ENCODE peak calls at places on chromosome 16, in seven cellular contexts. One of them, this sample, is unnamed.

GRCh38 chr16:87435399-87436224 is 43.5 kb downstream of the MAP1LC3B start:
- DNase-seq in erythroblast: no peak
- DNase-seq in ovary: no peak
- DNase-seq in body of pancreas: peak
- DNase-seq in lower leg skin: no peak
- DNase-seq in spleen: no peak
- DNase-seq in A549: no peak
- DNase-seq in this sample: peak

GRCh38 chr16:73285336-73285735 is 237.4 kb upstream of the ZFHX3 start:
- DNase-seq in erythroblast: no peak
- DNase-seq in ovary: no peak
- DNase-seq in body of pancreas: no peak
- DNase-seq in lower leg skin: no peak
- DNase-seq in spleen: no peak
- DNase-seq in A549: no peak
- DNase-seq in this sample: no peak

GRCh38 chr16:53121666-53122065 is 66.9 kb downstream of the CHD9 start:
- DNase-seq in erythroblast: no peak
- DNase-seq in ovary: no peak
- DNase-seq in body of pancreas: no peak
- DNase-seq in lower leg skin: no peak
- DNase-seq in spleen: no peak
- DNase-seq in A549: no peak
- DNase-seq in this sample: no peak

GRCh38 chr16:73206306-73206705 is 158.4 kb upstream of the ZFHX3 start:
- DNase-seq in erythroblast: no peak
- DNase-seq in ovary: no peak
- DNase-seq in body of pancreas: no peak
- DNase-seq in lower leg skin: no peak
- DNase-seq in spleen: no peak
- DNase-seq in A549: no peak
- DNase-seq in this sample: no peak

GRCh38 chr16:1323296-1324239 is 9.9 kb upstream of the BAIAP3 start:
- DNase-seq in erythroblast: no peak
- DNase-seq in ovary: no peak
- DNase-seq in body of pancreas: no peak
- DNase-seq in lower leg skin: no peak
- DNase-seq in spleen: no peak
- DNase-seq in A549: no peak
- DNase-seq in this sample: no peak

GRCh38 chr16:27973678-27974077 is 89.8 kb downstream of the GSG1L start:
- DNase-seq in erythroblast: no peak
- DNase-seq in ovary: no peak
- DNase-seq in body of pancreas: no peak
- DNase-seq in lower leg skin: no peak
- DNase-seq in spleen: peak
- DNase-seq in A549: no peak
- DNase-seq in this sample: peak

GRCh38 chr16:17416461-17417221 is 54.1 kb downstream of the XYLT1 start:
- DNase-seq in erythroblast: no peak
- DNase-seq in ovary: no peak
- DNase-seq in body of pancreas: peak
- DNase-seq in lower leg skin: peak
- DNase-seq in spleen: peak
- DNase-seq in A549: no peak
- DNase-seq in this sample: no peak

GRCh38 chr16:27334874-27335273 is 21.1 kb downstream of the IL4R start:
- DNase-seq in erythroblast: no peak
- DNase-seq in ovary: no peak
- DNase-seq in body of pancreas: no peak
- DNase-seq in lower leg skin: no peak
- DNase-seq in spleen: no peak
- DNase-seq in A549: no peak
- DNase-seq in this sample: no peak

GRCh38 chr16:24848065-24848464 is 2.3 kb downstream of the SLC5A11 start:
- DNase-seq in erythroblast: no peak
- DNase-seq in ovary: no peak
- DNase-seq in body of pancreas: no peak
- DNase-seq in lower leg skin: no peak
- DNase-seq in spleen: no peak
- DNase-seq in A549: no peak
- DNase-seq in this sample: no peak

GRCh38 chr16:17983114-17983513 is 353.4 kb downstream of the NPIPA8 start:
- DNase-seq in erythroblast: no peak
- DNase-seq in ovary: no peak
- DNase-seq in body of pancreas: no peak
- DNase-seq in lower leg skin: no peak
- DNase-seq in spleen: no peak
- DNase-seq in A549: no peak
- DNase-seq in this sample: no peak

GRCh38 chr16:80716564-80717139 is 87.7 kb downstream of the CDYL2 start:
- DNase-seq in erythroblast: no peak
- DNase-seq in ovary: no peak
- DNase-seq in body of pancreas: no peak
- DNase-seq in lower leg skin: no peak
- DNase-seq in spleen: no peak
- DNase-seq in A549: no peak
- DNase-seq in this sample: no peak

GRCh38 chr16:66845791-66846221 is 1.6 kb downstream of the CA7 start:
- DNase-seq in erythroblast: no peak
- DNase-seq in ovary: no peak
- DNase-seq in body of pancreas: no peak
- DNase-seq in lower leg skin: no peak
- DNase-seq in spleen: no peak
- DNase-seq in A549: no peak
- DNase-seq in this sample: no peak

GRCh38 chr16:84820771-84821170 is 986 bp downstream of the CRISPLD2 start:
- DNase-seq in erythroblast: no peak
- DNase-seq in ovary: no peak
- DNase-seq in body of pancreas: no peak
- DNase-seq in lower leg skin: no peak
- DNase-seq in spleen: no peak
- DNase-seq in A549: no peak
- DNase-seq in this sample: no peak

GRCh38 chr16:66903544-66904427 is 14.9 kb downstream of the CDH16 start:
- DNase-seq in erythroblast: peak
- DNase-seq in ovary: peak
- DNase-seq in body of pancreas: no peak
- DNase-seq in lower leg skin: no peak
- DNase-seq in spleen: peak
- DNase-seq in A549: peak
- DNase-seq in this sample: no peak

GRCh38 chr16:56356276-56357241 is 68.8 kb downstream of the AMFR start:
- DNase-seq in erythroblast: peak
- DNase-seq in ovary: peak
- DNase-seq in body of pancreas: peak
- DNase-seq in lower leg skin: peak
- DNase-seq in spleen: peak
- DNase-seq in A549: peak
- DNase-seq in this sample: peak

GRCh38 chr16:65117701-65118448 is 4.0 kb downstream of the CDH11 start:
- DNase-seq in erythroblast: peak
- DNase-seq in ovary: peak
- DNase-seq in body of pancreas: peak
- DNase-seq in lower leg skin: peak
- DNase-seq in spleen: no peak
- DNase-seq in A549: peak
- DNase-seq in this sample: no peak

GRCh38 chr16:9047689-9048301 is 43.6 kb upstream of the HAPSTR1 start:
- DNase-seq in erythroblast: peak
- DNase-seq in ovary: peak
- DNase-seq in body of pancreas: peak
- DNase-seq in lower leg skin: peak
- DNase-seq in spleen: peak
- DNase-seq in A549: peak
- DNase-seq in this sample: no peak

DNA sequence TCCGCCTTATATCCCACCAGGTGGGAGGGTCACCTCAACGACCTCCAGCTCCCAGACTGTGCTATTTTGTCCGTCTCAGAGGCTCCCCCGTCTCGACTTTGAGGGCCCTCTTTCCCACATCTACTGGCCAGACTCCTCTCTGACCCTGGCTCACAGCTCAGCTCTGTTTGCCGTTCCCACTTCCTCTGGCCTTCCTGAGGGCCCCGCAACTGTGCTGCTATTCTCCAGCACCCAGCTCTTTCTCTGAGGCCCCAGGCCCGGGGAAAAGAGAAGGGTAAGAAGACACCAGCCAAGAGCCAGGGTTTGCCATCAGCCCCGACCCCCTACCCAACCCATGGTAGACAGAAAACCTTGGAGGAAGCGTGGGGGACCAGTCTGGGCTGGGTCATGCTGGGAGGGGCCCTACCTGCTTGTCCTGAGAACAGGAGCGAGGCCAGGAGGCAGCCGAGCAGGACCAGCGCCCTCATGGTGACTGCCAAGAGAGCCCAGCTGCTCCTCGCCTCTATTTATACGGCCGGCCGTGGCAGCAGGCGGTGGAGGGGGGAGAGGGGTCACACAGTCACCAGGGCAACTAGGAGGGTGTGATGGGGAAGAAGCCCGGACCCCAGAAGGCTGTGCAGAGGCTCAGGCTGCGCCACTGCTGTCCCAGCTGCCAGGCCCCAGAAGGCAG is at the start of gene SRL:
- DNase-seq in erythroblast: no peak
- DNase-seq in ovary: no peak
- DNase-seq in body of pancreas: no peak
- DNase-seq in lower leg skin: no peak
- DNase-seq in spleen: no peak
- DNase-seq in A549: no peak
- DNase-seq in this sample: no peak
- TF ChIP-seq POLR2A in erythroblast: no peak
- TF ChIP-seq POLR2A in ovary: no peak
- TF ChIP-seq POLR2A in body of pancreas: no peak
- TF ChIP-seq POLR2A in lower leg skin: no peak
- TF ChIP-seq POLR2A in spleen: no peak
- TF ChIP-seq POLR2A in A549: no peak
- TF ChIP-seq POLR2A in this sample: no peak

GRCh38 chr16:68417711-68418301 is 30.5 kb downstream of the SMPD3 start:
- DNase-seq in erythroblast: peak
- DNase-seq in ovary: no peak
- DNase-seq in body of pancreas: peak
- DNase-seq in lower leg skin: no peak
- DNase-seq in spleen: peak
- DNase-seq in A549: no peak
- DNase-seq in this sample: no peak
- TF ChIP-seq POLR2A in erythroblast: no peak
- TF ChIP-seq POLR2A in ovary: no peak
- TF ChIP-seq POLR2A in body of pancreas: no peak
- TF ChIP-seq POLR2A in lower leg skin: no peak
- TF ChIP-seq POLR2A in spleen: no peak
- TF ChIP-seq POLR2A in A549: no peak
- TF ChIP-seq POLR2A in this sample: no peak

DNA sequence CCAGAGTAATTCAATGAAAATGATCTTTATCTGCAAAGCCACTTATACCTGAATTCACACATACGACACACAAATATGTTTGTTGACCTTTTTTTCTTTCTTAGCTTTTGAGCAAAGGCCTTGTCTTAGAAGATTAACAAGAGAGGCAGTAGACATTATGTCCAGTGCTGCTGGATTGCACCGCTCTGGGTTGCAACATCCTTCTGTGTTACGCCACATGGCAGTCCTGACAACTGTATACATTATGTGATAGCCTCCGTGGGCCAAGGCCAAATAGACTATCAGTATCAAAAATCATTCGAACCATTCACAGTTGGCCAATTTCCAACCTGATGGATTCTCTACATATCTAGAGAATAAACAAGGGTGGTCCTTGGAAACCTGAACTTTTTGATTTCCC is 173.2 kb upstream of the GOT2 start:
- DNase-seq in erythroblast: no peak
- DNase-seq in ovary: no peak
- DNase-seq in body of pancreas: no peak
- DNase-seq in lower leg skin: no peak
- DNase-seq in spleen: no peak
- DNase-seq in A549: no peak
- DNase-seq in this sample: no peak
- TF ChIP-seq POLR2A in erythroblast: no peak
- TF ChIP-seq POLR2A in ovary: no peak
- TF ChIP-seq POLR2A in body of pancreas: no peak
- TF ChIP-seq POLR2A in lower leg skin: no peak
- TF ChIP-seq POLR2A in spleen: no peak
- TF ChIP-seq POLR2A in A549: no peak
- TF ChIP-seq POLR2A in this sample: no peak

GRCh38 chr16:2529961-2530628 is 1.1 kb downstream of the CEMP1 start:
- DNase-seq in erythroblast: no peak
- DNase-seq in ovary: no peak
- DNase-seq in body of pancreas: no peak
- DNase-seq in lower leg skin: no peak
- DNase-seq in spleen: peak
- DNase-seq in A549: no peak
- DNase-seq in this sample: no peak
- TF ChIP-seq POLR2A in erythroblast: no peak
- TF ChIP-seq POLR2A in ovary: no peak
- TF ChIP-seq POLR2A in body of pancreas: no peak
- TF ChIP-seq POLR2A in lower leg skin: no peak
- TF ChIP-seq POLR2A in spleen: no peak
- TF ChIP-seq POLR2A in A549: no peak
- TF ChIP-seq POLR2A in this sample: no peak